ENCODE peak calls at places on chromosomes 6 and 20, in six cellular contexts. One of them, this sample, is unnamed.

GRCh38 chr6:128200789-128201188 is 299.9 kb upstream of the THEMIS start:
- DNase-seq in CD4-positive, alpha-beta memory T cell: no peak
- DNase-seq in foreskin keratinocyte: no peak
- DNase-seq in AML-193: no peak
- DNase-seq in kidney tubule cell: no peak
- DNase-seq in D721Med: no peak
- DNase-seq in this sample: no peak

GRCh38 chr20:61757-62156 is 25.7 kb upstream of the DEFB125 start:
- DNase-seq in CD4-positive, alpha-beta memory T cell: no peak
- DNase-seq in foreskin keratinocyte: no peak
- DNase-seq in AML-193: no peak
- DNase-seq in kidney tubule cell: no peak
- DNase-seq in D721Med: no peak
- DNase-seq in this sample: no peak

GRCh38 chr6:94721459-94721858 is 855.9 kb upstream of the MANEA start:
- DNase-seq in CD4-positive, alpha-beta memory T cell: no peak
- DNase-seq in foreskin keratinocyte: no peak
- DNase-seq in AML-193: no peak
- DNase-seq in kidney tubule cell: no peak
- DNase-seq in D721Med: no peak
- DNase-seq in this sample: no peak

GRCh38 chr6:138563231-138563630 is 63.9 kb upstream of the NHSL1 start:
- DNase-seq in CD4-positive, alpha-beta memory T cell: no peak
- DNase-seq in foreskin keratinocyte: no peak
- DNase-seq in AML-193: no peak
- DNase-seq in kidney tubule cell: no peak
- DNase-seq in D721Med: no peak
- DNase-seq in this sample: no peak

GRCh38 chr6:157221049-157221816 is 102.1 kb downstream of the TMEM242 start:
- DNase-seq in CD4-positive, alpha-beta memory T cell: peak
- DNase-seq in foreskin keratinocyte: peak
- DNase-seq in AML-193: peak
- DNase-seq in kidney tubule cell: peak
- DNase-seq in D721Med: peak
- DNase-seq in this sample: no peak

GRCh38 chr20:37347891-37348642 is 2.1 kb downstream of the SRC start:
- DNase-seq in CD4-positive, alpha-beta memory T cell: no peak
- DNase-seq in foreskin keratinocyte: no peak
- DNase-seq in AML-193: no peak
- DNase-seq in kidney tubule cell: peak
- DNase-seq in D721Med: no peak
- DNase-seq in this sample: no peak

GRCh38 chr20:10332656-10333421 is 101.2 kb downstream of the MKKS start:
- DNase-seq in CD4-positive, alpha-beta memory T cell: no peak
- DNase-seq in foreskin keratinocyte: no peak
- DNase-seq in AML-193: no peak
- DNase-seq in kidney tubule cell: no peak
- DNase-seq in D721Med: no peak
- DNase-seq in this sample: no peak

GRCh38 chr20:50034567-50035170 is 51.9 kb downstream of the SNAI1 start:
- DNase-seq in CD4-positive, alpha-beta memory T cell: no peak
- DNase-seq in foreskin keratinocyte: peak
- DNase-seq in AML-193: no peak
- DNase-seq in kidney tubule cell: peak
- DNase-seq in D721Med: no peak
- DNase-seq in this sample: no peak

GRCh38 chr6:143135797-143136561 is 75.3 kb downstream of the AIG1 start:
- DNase-seq in CD4-positive, alpha-beta memory T cell: peak
- DNase-seq in foreskin keratinocyte: no peak
- DNase-seq in AML-193: no peak
- DNase-seq in kidney tubule cell: no peak
- DNase-seq in D721Med: no peak
- DNase-seq in this sample: no peak

GRCh38 chr20:16528078-16528477 is 45.2 kb downstream of the KIF16B start:
- DNase-seq in CD4-positive, alpha-beta memory T cell: no peak
- DNase-seq in foreskin keratinocyte: peak
- DNase-seq in AML-193: no peak
- DNase-seq in kidney tubule cell: peak
- DNase-seq in D721Med: no peak
- DNase-seq in this sample: no peak

GRCh38 chr6:37742401-37742760 is 44.7 kb upstream of the MDGA1 start:
- DNase-seq in CD4-positive, alpha-beta memory T cell: no peak
- DNase-seq in foreskin keratinocyte: no peak
- DNase-seq in AML-193: no peak
- DNase-seq in kidney tubule cell: no peak
- DNase-seq in D721Med: no peak
- DNase-seq in this sample: no peak

GRCh38 chr6:33856655-33857054 is 52.9 kb upstream of the MLN start:
- DNase-seq in CD4-positive, alpha-beta memory T cell: peak
- DNase-seq in foreskin keratinocyte: no peak
- DNase-seq in AML-193: peak
- DNase-seq in kidney tubule cell: no peak
- DNase-seq in D721Med: no peak
- DNase-seq in this sample: no peak

GRCh38 chr6:150070236-150070860 is 1.4 kb upstream of the ULBP3 start:
- DNase-seq in CD4-positive, alpha-beta memory T cell: no peak
- DNase-seq in foreskin keratinocyte: no peak
- DNase-seq in AML-193: no peak
- DNase-seq in kidney tubule cell: peak
- DNase-seq in D721Med: no peak
- DNase-seq in this sample: no peak

GRCh38 chr6:149563203-149563927 is 2.8 kb upstream of the GINM1 start:
- DNase-seq in CD4-positive, alpha-beta memory T cell: no peak
- DNase-seq in foreskin keratinocyte: peak
- DNase-seq in AML-193: no peak
- DNase-seq in kidney tubule cell: peak
- DNase-seq in D721Med: no peak
- DNase-seq in this sample: no peak

GRCh38 chr6:136772685-136773472 is 19.4 kb downstream of the MAP3K5 start:
- DNase-seq in CD4-positive, alpha-beta memory T cell: no peak
- DNase-seq in foreskin keratinocyte: no peak
- DNase-seq in AML-193: no peak
- DNase-seq in kidney tubule cell: peak
- DNase-seq in D721Med: no peak
- DNase-seq in this sample: peak

GRCh38 chr6:133923938-133924593 is 29.0 kb upstream of the TBPL1 start:
- DNase-seq in CD4-positive, alpha-beta memory T cell: peak
- DNase-seq in foreskin keratinocyte: peak
- DNase-seq in AML-193: peak
- DNase-seq in kidney tubule cell: peak
- DNase-seq in D721Med: peak
- DNase-seq in this sample: peak

GRCh38 chr20:53081916-53082863 is 110.0 kb downstream of the TSHZ2 start:
- DNase-seq in CD4-positive, alpha-beta memory T cell: no peak
- DNase-seq in foreskin keratinocyte: no peak
- DNase-seq in AML-193: no peak
- DNase-seq in kidney tubule cell: no peak
- DNase-seq in D721Med: no peak
- DNase-seq in this sample: peak

GRCh38 chr6:50305660-50306059 is 255.9 kb upstream of the DEFB112 start:
- DNase-seq in CD4-positive, alpha-beta memory T cell: no peak
- DNase-seq in foreskin keratinocyte: peak
- DNase-seq in AML-193: no peak
- DNase-seq in kidney tubule cell: peak
- DNase-seq in D721Med: no peak
- DNase-seq in this sample: no peak